ENCODE peak calls at places on chromosomes 16 and 17, in four cellular contexts. One of them, this sample, is unnamed. For H3K36me3, the result is how much of the 10 kb centered on the place peaks cover.

GRCh38 chr16:56294599-56294998 is 103.3 kb downstream of the GNAO1 start:
- DNase-seq in stomach: no peak
- DNase-seq in SK-N-SH: no peak
- DNase-seq in endodermal cell: no peak
- DNase-seq in this sample: no peak

GRCh38 chr16:47477680-47478079 is 16.5 kb downstream of the PHKB start:
- DNase-seq in stomach: no peak
- DNase-seq in SK-N-SH: no peak
- DNase-seq in endodermal cell: no peak
- DNase-seq in this sample: no peak

GRCh38 chr16:85303354-85303883 is 191.1 kb upstream of the CIBAR2 start:
- DNase-seq in stomach: peak
- DNase-seq in SK-N-SH: peak
- DNase-seq in endodermal cell: peak
- DNase-seq in this sample: no peak

GRCh38 chr17:77312786-77313599 is 172.2 kb downstream of the SEC14L1 start:
- DNase-seq in stomach: peak
- DNase-seq in SK-N-SH: peak
- DNase-seq in endodermal cell: no peak
- DNase-seq in this sample: no peak

GRCh38 chr16:25192096-25192495 is 24.7 kb upstream of the AQP8 start:
- DNase-seq in stomach: no peak
- DNase-seq in SK-N-SH: no peak
- DNase-seq in endodermal cell: no peak
- DNase-seq in this sample: no peak

GRCh38 chr16:81816793-81817210 is 37.7 kb downstream of the PLCG2 start:
- DNase-seq in stomach: no peak
- DNase-seq in SK-N-SH: no peak
- DNase-seq in endodermal cell: no peak
- DNase-seq in this sample: no peak

GRCh38 chr17:48384164-48384563 is 45.9 kb downstream of the SKAP1 start:
- DNase-seq in stomach: no peak
- DNase-seq in SK-N-SH: no peak
- DNase-seq in endodermal cell: no peak
- DNase-seq in this sample: no peak

GRCh38 chr17:10036511-10037061 is 131.5 kb upstream of the RCVRN start:
- DNase-seq in stomach: no peak
- DNase-seq in SK-N-SH: no peak
- DNase-seq in endodermal cell: no peak
- DNase-seq in this sample: no peak

GRCh38 chr17:50684612-50685333 is 22.9 kb downstream of the ANKRD40 start:
- DNase-seq in stomach: peak
- DNase-seq in SK-N-SH: no peak
- DNase-seq in endodermal cell: peak
- DNase-seq in this sample: peak

GRCh38 chr16:29765167-29766032 is 12.7 kb upstream of the ZG16 start:
- DNase-seq in stomach: no peak
- DNase-seq in SK-N-SH: no peak
- DNase-seq in endodermal cell: no peak
- DNase-seq in this sample: no peak

GRCh38 chr17:47789611-47790520 is 31.7 kb downstream of the OSBPL7 start:
- DNase-seq in stomach: peak
- DNase-seq in SK-N-SH: peak
- DNase-seq in endodermal cell: peak
- DNase-seq in this sample: peak

GRCh38 chr17:80774146-80774545 is 217.5 kb upstream of the CHMP6 start:
- DNase-seq in stomach: no peak
- DNase-seq in SK-N-SH: no peak
- DNase-seq in endodermal cell: no peak
- DNase-seq in this sample: no peak

GRCh38 chr17:65163990-65164495 is 26.9 kb downstream of the RGS9 start:
- DNase-seq in stomach: peak
- DNase-seq in SK-N-SH: no peak
- DNase-seq in endodermal cell: no peak
- DNase-seq in this sample: peak

GRCh38 chr17:50201226-50201854 is at the start of gene COL1A1:
- DNase-seq in stomach: peak
- DNase-seq in SK-N-SH: peak
- DNase-seq in endodermal cell: peak
- DNase-seq in this sample: no peak

GRCh38 chr16:79422061-79422460 is 178.5 kb downstream of the MAF start:
- DNase-seq in stomach: no peak
- DNase-seq in SK-N-SH: no peak
- DNase-seq in endodermal cell: no peak
- DNase-seq in this sample: no peak

GRCh38 chr17:6435968-6436367 is 1.0 kb upstream of the AIPL1 start:
- DNase-seq in stomach: peak
- DNase-seq in SK-N-SH: peak
- DNase-seq in endodermal cell: peak
- DNase-seq in this sample: peak

GRCh38 chr17:13583996-13584700 is 17.6 kb downstream of the HS3ST3A1 start:
- DNase-seq in stomach: no peak
- DNase-seq in SK-N-SH: no peak
- DNase-seq in endodermal cell: no peak
- DNase-seq in this sample: no peak

GRCh38 chr17:16001498-16001897 is 1.9 kb downstream of the TTC19 start:
- DNase-seq in stomach: no peak
- DNase-seq in SK-N-SH: no peak
- DNase-seq in endodermal cell: no peak
- DNase-seq in this sample: no peak

GRCh38 chr17:73088561-73088960 is 3.9 kb downstream of the SLC39A11 start:
- DNase-seq in stomach: no peak
- DNase-seq in SK-N-SH: no peak
- DNase-seq in endodermal cell: no peak
- DNase-seq in this sample: no peak

GRCh38 chr17:79160980-79161621 is 86.5 kb downstream of the ENGASE start:
- DNase-seq in stomach: no peak
- DNase-seq in SK-N-SH: no peak
- DNase-seq in endodermal cell: no peak
- DNase-seq in this sample: no peak

DNA sequence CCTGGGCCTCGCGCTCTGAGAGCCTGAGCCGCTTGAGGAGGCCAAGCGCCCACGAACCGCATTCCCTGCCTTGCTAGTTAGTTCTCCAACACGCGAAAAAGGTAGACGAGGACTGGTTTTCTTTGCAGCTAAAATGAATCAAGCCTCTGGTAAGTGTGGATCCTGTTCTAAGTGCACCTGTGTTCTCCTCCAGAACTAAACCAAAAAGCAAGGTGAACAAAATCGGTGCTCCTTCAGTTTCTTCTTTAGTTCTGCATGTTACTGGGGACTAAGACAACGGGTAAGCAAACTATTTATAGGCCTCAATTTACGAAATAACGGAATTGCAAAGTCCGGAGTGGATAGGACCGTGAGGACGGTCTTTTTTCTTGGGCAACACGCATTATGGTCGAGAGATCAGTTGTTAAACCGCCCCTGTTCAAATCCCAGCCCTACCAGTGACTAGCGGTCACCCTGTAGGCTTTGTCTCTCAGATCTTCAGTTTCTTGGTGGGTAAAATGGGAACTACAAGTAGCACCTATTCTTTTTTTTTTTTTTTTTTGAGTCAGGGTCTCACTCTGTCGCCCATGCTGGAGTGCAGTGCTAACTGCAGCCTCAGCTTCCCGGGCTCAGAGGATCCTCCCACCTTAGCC is 993 bp upstream of the ANKRD11 start:
- DNase-seq in stomach: no peak
- DNase-seq in SK-N-SH: peak
- DNase-seq in endodermal cell: peak
- DNase-seq in this sample: no peak
- TF ChIP-seq CTCF in stomach: no peak
- TF ChIP-seq CTCF in SK-N-SH: peak
- TF ChIP-seq CTCF in endodermal cell: peak
- TF ChIP-seq CTCF in this sample: no peak

DNA sequence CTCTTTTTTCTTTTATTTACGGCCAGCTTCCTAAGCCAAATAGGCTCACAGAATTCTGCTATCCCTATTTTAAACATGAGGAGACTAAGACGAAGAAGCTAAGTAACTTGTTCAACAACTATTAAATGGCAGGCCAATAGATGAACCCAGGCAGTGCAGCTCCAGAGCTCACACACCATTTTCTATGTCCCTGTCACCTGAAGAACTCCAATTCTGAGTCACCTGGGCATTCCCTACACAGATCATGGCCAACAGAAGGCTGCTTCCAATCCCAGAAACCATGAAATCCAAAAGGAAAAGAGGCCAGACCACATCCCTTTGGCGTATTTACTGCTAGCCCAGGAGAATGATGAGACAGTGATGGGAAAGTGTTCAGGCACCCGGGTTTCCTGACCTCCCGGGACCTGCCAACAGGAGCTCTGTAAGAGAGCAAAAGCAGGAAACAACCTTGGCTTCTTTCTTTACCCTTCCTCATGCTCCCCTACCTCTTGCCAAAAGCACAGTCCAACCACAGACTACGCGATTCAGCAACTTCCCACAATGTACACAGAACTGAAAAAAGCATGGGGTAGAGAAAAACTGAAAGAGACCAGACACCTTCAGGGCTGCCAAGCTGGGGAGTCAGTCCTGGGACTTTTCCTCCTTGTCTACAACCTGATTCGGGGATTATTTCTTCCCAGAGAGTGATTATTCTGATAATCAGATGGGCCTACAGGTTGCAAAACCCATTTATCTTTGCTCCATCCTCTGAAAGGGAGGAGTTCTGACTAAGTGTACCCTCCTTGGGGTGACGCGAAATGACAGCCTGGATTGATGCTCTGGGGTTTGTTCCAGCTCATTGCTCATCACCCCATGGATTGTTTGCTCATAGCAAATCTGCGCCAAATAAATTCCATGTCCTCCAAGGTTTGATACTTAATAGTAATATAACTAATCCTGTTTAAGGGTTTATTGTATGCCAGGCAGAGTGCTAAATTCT is 47.8 kb upstream of the HAS3 start:
- DNase-seq in stomach: no peak
- DNase-seq in SK-N-SH: peak
- DNase-seq in endodermal cell: no peak
- DNase-seq in this sample: no peak
- H3K36me3 ChIP-seq in stomach: under half
- H3K36me3 ChIP-seq in SK-N-SH: under half
- H3K36me3 ChIP-seq in endodermal cell: under half
- H3K36me3 ChIP-seq in this sample: under half

GRCh38 chr17:75396025-75396424 is 9.5 kb downstream of the GRB2 start:
- DNase-seq in stomach: no peak
- DNase-seq in SK-N-SH: no peak
- DNase-seq in endodermal cell: peak
- DNase-seq in this sample: no peak

GRCh38 chr17:75394332-75394918 is 11.1 kb downstream of the GRB2 start:
- DNase-seq in stomach: no peak
- DNase-seq in SK-N-SH: peak
- DNase-seq in endodermal cell: no peak
- DNase-seq in this sample: no peak

GRCh38 chr17:75393523-75394331 is 11.8 kb downstream of the GRB2 start:
- DNase-seq in stomach: peak
- DNase-seq in SK-N-SH: peak
- DNase-seq in endodermal cell: peak
- DNase-seq in this sample: peak

GRCh38 chr17:75390982-75391381 is 14.5 kb downstream of the GRB2 start:
- DNase-seq in stomach: no peak
- DNase-seq in SK-N-SH: no peak
- DNase-seq in endodermal cell: no peak
- DNase-seq in this sample: no peak

GRCh38 chr17:75392559-75392958 is 12.9 kb downstream of the GRB2 start:
- DNase-seq in stomach: no peak
- DNase-seq in SK-N-SH: no peak
- DNase-seq in endodermal cell: peak
- DNase-seq in this sample: no peak
- H3K4me3 ChIP-seq in stomach: peak
- H3K4me3 ChIP-seq in SK-N-SH: peak
- H3K4me3 ChIP-seq in endodermal cell: peak
- H3K4me3 ChIP-seq in this sample: no peak

GRCh38 chr17:58121925-58122324 is 26.3 kb upstream of the OR4D1 start:
- DNase-seq in stomach: no peak
- DNase-seq in SK-N-SH: peak
- DNase-seq in endodermal cell: peak
- DNase-seq in this sample: peak
- TF ChIP-seq CTCF in stomach: no peak
- TF ChIP-seq CTCF in SK-N-SH: peak
- TF ChIP-seq CTCF in endodermal cell: peak
- TF ChIP-seq CTCF in this sample: peak

GRCh38 chr17:17216776-17217175 is 10.6 kb upstream of the PLD6 start:
- DNase-seq in stomach: no peak
- DNase-seq in SK-N-SH: peak
- DNase-seq in endodermal cell: no peak
- DNase-seq in this sample: no peak
- H3K36me3 ChIP-seq in stomach: half or more
- H3K36me3 ChIP-seq in SK-N-SH: half or more
- H3K36me3 ChIP-seq in endodermal cell: half or more
- H3K36me3 ChIP-seq in this sample: under half

GRCh38 chr16:28064150-28064549 is 636 bp upstream of the GSG1L start:
- DNase-seq in stomach: no peak
- DNase-seq in SK-N-SH: no peak
- DNase-seq in endodermal cell: no peak
- DNase-seq in this sample: no peak

GRCh38 chr16:28062261-28063046 is 1.1 kb downstream of the GSG1L start:
- DNase-seq in stomach: no peak
- DNase-seq in SK-N-SH: peak
- DNase-seq in endodermal cell: no peak
- DNase-seq in this sample: no peak

GRCh38 chr16:28063611-28064061 is at the start of gene GSG1L:
- DNase-seq in stomach: no peak
- DNase-seq in SK-N-SH: peak
- DNase-seq in endodermal cell: no peak
- DNase-seq in this sample: no peak

GRCh38 chr16:28061702-28062101 is 1.8 kb downstream of the GSG1L start:
- DNase-seq in stomach: no peak
- DNase-seq in SK-N-SH: no peak
- DNase-seq in endodermal cell: no peak
- DNase-seq in this sample: no peak

GRCh38 chr16:28063047-28063521 is 430 bp downstream of the GSG1L start:
- DNase-seq in stomach: no peak
- DNase-seq in SK-N-SH: peak
- DNase-seq in endodermal cell: peak
- DNase-seq in this sample: no peak
- H3K4me3 ChIP-seq in stomach: peak
- H3K4me3 ChIP-seq in SK-N-SH: no peak
- H3K4me3 ChIP-seq in endodermal cell: no peak
- H3K4me3 ChIP-seq in this sample: no peak

DNA sequence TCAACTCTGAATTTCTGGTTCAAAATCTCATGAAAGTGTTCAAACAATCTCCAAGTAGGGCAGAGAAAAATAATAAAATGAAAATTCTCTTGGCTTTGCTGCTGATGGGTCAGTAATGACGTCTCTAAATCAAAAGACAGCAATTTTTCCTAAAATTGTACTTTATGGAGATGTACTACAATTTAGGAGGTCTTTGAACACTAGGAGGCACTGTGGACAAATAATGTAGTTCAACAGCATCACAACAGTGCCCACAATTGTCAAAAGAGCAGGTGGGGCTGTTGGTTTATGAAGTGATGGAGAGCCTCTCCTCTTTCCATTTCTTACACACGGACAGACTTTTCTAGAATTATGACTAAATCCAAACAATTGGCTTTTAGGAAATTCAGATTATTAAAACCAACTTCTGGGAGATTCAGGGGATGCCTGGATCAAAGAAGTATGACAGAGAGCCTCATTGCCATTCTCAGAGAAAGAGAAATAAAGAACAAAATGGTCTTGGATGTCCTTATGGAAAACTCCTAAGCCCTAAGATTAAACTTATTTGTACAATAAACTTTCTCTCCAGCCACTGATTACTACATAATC is 23.8 kb downstream of the EZH1 start:
- DNase-seq in stomach: no peak
- DNase-seq in SK-N-SH: peak
- DNase-seq in endodermal cell: no peak
- DNase-seq in this sample: peak
- TF ChIP-seq CTCF in stomach: peak
- TF ChIP-seq CTCF in SK-N-SH: peak
- TF ChIP-seq CTCF in endodermal cell: peak
- TF ChIP-seq CTCF in this sample: peak

GRCh38 chr17:39709998-39710964 is 10.4 kb downstream of the ERBB2 start:
- DNase-seq in stomach: no peak
- DNase-seq in SK-N-SH: no peak
- DNase-seq in endodermal cell: no peak
- DNase-seq in this sample: no peak
- H3K36me3 ChIP-seq in stomach: under half
- H3K36me3 ChIP-seq in SK-N-SH: under half
- H3K36me3 ChIP-seq in endodermal cell: half or more
- H3K36me3 ChIP-seq in this sample: under half

This sample was measured in BE2C.